ENCODE peak calls at places on chromosomes 5 and 9, in eight cellular contexts. G is mesothelial cell of epicardium, Q is cardiac fibroblast, S is H54, W is globus pallidus, X is neural crest cell, Z is NCI-H1417, R is fibroblast of lung. V is an unnamed sample.

GRCh38 chr9:138024131-138024530 is 146.5 kb downstream of the CACNA1B start:
- DNase-seq in G (no peak), Z (no peak), R (no peak), Q (no peak), S (no peak), W (no peak), X (no peak), V (no peak)

GRCh38 chr5:404666-405241 is 38.2 kb upstream of the EXOC3 start:
- DNase-seq in Q (no peak), G (peak), Z (no peak), R (no peak), X (no peak), W (no peak), S (no peak), V (no peak)

GRCh38 chr5:179893076-179893957 is 14.4 kb downstream of the TBC1D9B start:
- DNase-seq in R (no peak), X (no peak), Z (no peak), S (no peak), W (no peak), Q (no peak), G (no peak), V (no peak)

GRCh38 chr9:33473216-33473615 is 508 bp downstream of the NOL6 start:
- DNase-seq in Z (no peak), W (no peak), S (no peak), R (no peak), G (peak), Q (no peak), X (no peak), V (peak)

GRCh38 chr5:96335873-96336272 is 97.2 kb downstream of the PCSK1 start:
- DNase-seq in W (no peak), G (no peak), X (no peak), R (peak), S (no peak), Q (peak), Z (no peak), V (no peak)

GRCh38 chr5:158380661-158381060 is 521.7 kb upstream of the CLINT1 start:
- DNase-seq in R (no peak), S (no peak), Q (no peak), X (no peak), G (no peak), Z (no peak), W (no peak), V (no peak)

GRCh38 chr5:5100635-5101034 is 39.5 kb upstream of the ADAMTS16 start:
- DNase-seq in S (no peak), R (no peak), Z (no peak), G (no peak), X (no peak), W (no peak), Q (no peak), V (no peak)

GRCh38 chr5:96978812-96979449 is 43.1 kb downstream of the LNPEP start:
- DNase-seq in Q (no peak), R (peak), X (no peak), G (no peak), Z (no peak), S (no peak), W (no peak), V (peak)

GRCh38 chr5:180259260-180259611 is 32.6 kb downstream of the MAPK9 start:
- DNase-seq in W (no peak), R (peak), S (no peak), G (no peak), Q (peak), X (no peak), Z (no peak), V (no peak)

GRCh38 chr5:149694007-149694406 is 36.1 kb upstream of the PPARGC1B start:
- DNase-seq in Z (no peak), X (no peak), Q (peak), G (no peak), S (no peak), W (no peak), R (no peak), V (no peak)

GRCh38 chr5:44983006-44983405 is 174.3 kb downstream of the MRPS30 start:
- DNase-seq in R (no peak), Z (no peak), X (no peak), S (no peak), W (no peak), G (no peak), Q (no peak), V (no peak)

V was measured in foreskin fibroblast.